ENCODE peak calls at places on chromosomes 13 and 19, in ten cellular contexts. V is AG09309, D is lower leg skin, C is GM23338, A is HFF-Myc, O is suprapubic skin, R is fibroblast of mammary gland, X is pancreas, Q is heart left ventricle, T is upper lobe of right lung. L is an unnamed sample.

GRCh38 chr19:9941236-9941635 is 4.9 kb upstream of the OLFM2 start:
- DNase-seq in V (no peak), D (no peak), C (no peak), A (no peak), O (no peak), R (peak), X (no peak), Q (no peak), T (no peak), L (no peak)

GRCh38 chr13:97384366-97384765 is 49.6 kb upstream of the RAP2A start:
- DNase-seq in V (no peak), D (no peak), C (no peak), A (no peak), O (no peak), R (no peak), X (no peak), Q (no peak), T (no peak), L (no peak)

GRCh38 chr19:33297401-33298145 is 4.8 kb downstream of the CEBPA start:
- DNase-seq in V (no peak), D (no peak), C (no peak), A (no peak), O (peak), R (no peak), X (no peak), Q (no peak), T (peak), L (no peak)

GRCh38 chr19:3145909-3146676 is 10.3 kb downstream of the GNA15 start:
- DNase-seq in V (no peak), D (no peak), C (no peak), A (no peak), O (no peak), R (no peak), X (no peak), Q (peak), T (peak), L (no peak)

GRCh38 chr19:7426986-7427385 is 61.8 kb downstream of the PEX11G start:
- DNase-seq in V (no peak), D (no peak), C (no peak), A (no peak), O (no peak), R (no peak), X (no peak), Q (no peak), T (no peak), L (no peak)

GRCh38 chr19:43662487-43662886 is 7.5 kb downstream of the PLAUR start:
- DNase-seq in V (no peak), D (no peak), C (peak), A (no peak), O (no peak), R (peak), X (no peak), Q (no peak), T (no peak), L (no peak)

GRCh38 chr19:51242881-51243280 is 8.0 kb upstream of the SIGLECL1 start:
- DNase-seq in V (no peak), D (no peak), C (no peak), A (no peak), O (no peak), R (no peak), X (no peak), Q (no peak), T (no peak), L (no peak)

GRCh38 chr19:4518345-4519171 is at the start of gene PLIN4:
- DNase-seq in V (no peak), D (no peak), C (peak), A (no peak), O (no peak), R (peak), X (peak), Q (peak), T (no peak), L (peak)

GRCh38 chr13:30846844-30847243 is 59.2 kb upstream of the MEDAG start:
- DNase-seq in V (no peak), D (no peak), C (no peak), A (no peak), O (no peak), R (no peak), X (no peak), Q (no peak), T (no peak), L (no peak)

GRCh38 chr13:24038405-24038804 is 122.1 kb upstream of the SPATA13 start:
- DNase-seq in V (no peak), D (no peak), C (no peak), A (peak), O (no peak), R (peak), X (no peak), Q (no peak), T (no peak), L (no peak)

GRCh38 chr19:49272204-49272603 is 52.8 kb downstream of the SLC6A16 start:
- DNase-seq in V (peak), D (no peak), C (no peak), A (peak), O (no peak), R (peak), X (no peak), Q (no peak), T (no peak), L (no peak)

GRCh38 chr13:22648325-22648758 is 532.4 kb upstream of the SGCG start:
- DNase-seq in V (no peak), D (no peak), C (peak), A (no peak), O (no peak), R (peak), X (no peak), Q (no peak), T (no peak), L (no peak)

GRCh38 chr19:42313096-42313839 is at the start of gene TMEM145:
- DNase-seq in V (no peak), D (no peak), C (peak), A (no peak), O (no peak), R (peak), X (peak), Q (peak), T (no peak), L (no peak)

GRCh38 chr19:15324791-15325519 is 7.4 kb downstream of the BRD4 start:
- DNase-seq in V (no peak), D (no peak), C (no peak), A (no peak), O (no peak), R (no peak), X (peak), Q (peak), T (peak), L (no peak)

GRCh38 chr13:91722267-91722884 is 324.0 kb downstream of the GPC5 start:
- DNase-seq in V (no peak), D (no peak), C (peak), A (no peak), O (no peak), R (peak), X (no peak), Q (no peak), T (no peak), L (no peak)

GRCh38 chr19:43526884-43527859 is at the start of gene ETHE1:
- DNase-seq in V (no peak), D (peak), C (peak), A (no peak), O (peak), R (peak), X (peak), Q (peak), T (peak), L (peak)

GRCh38 chr19:7176792-7177191 is 107.3 kb downstream of the ZNF557 start:
- DNase-seq in V (no peak), D (no peak), C (no peak), A (no peak), O (no peak), R (no peak), X (no peak), Q (no peak), T (no peak), L (no peak)

GRCh38 chr19:46654621-46655152 is 6.3 kb downstream of the DACT3 start:
- DNase-seq in V (no peak), D (no peak), C (peak), A (no peak), O (no peak), R (no peak), X (no peak), Q (peak), T (no peak), L (no peak)
- TF ChIP-seq CTCF in V (no peak), D (no peak), C (no peak), A (no peak), O (no peak), R (no peak), X (no peak), Q (no peak), T (no peak), L (no peak)

GRCh38 chr19:35741216-35741541 is 1.1 kb downstream of the IGFLR1 start:
- DNase-seq in V (no peak), D (no peak), C (no peak), A (no peak), O (no peak), R (no peak), X (no peak), Q (no peak), T (no peak), L (no peak)
- TF ChIP-seq CTCF in V (no peak), D (no peak), C (peak), A (no peak), O (no peak), R (no peak), X (no peak), Q (no peak), T (no peak), L (no peak)

GRCh38 chr13:37640499-37640898 is 41.9 kb upstream of the POSTN start:
- DNase-seq in V (peak), D (no peak), C (peak), A (peak), O (no peak), R (peak), X (no peak), Q (no peak), T (no peak), L (no peak)
- TF ChIP-seq CTCF in V (peak), D (no peak), C (peak), A (peak), O (no peak), R (peak), X (no peak), Q (peak), T (peak), L (peak)

GRCh38 chr13:79972066-79972569 is 368.8 kb downstream of the SPRY2 start:
- DNase-seq in V (no peak), D (no peak), C (no peak), A (no peak), O (no peak), R (no peak), X (no peak), Q (no peak), T (no peak), L (no peak)

DNA sequence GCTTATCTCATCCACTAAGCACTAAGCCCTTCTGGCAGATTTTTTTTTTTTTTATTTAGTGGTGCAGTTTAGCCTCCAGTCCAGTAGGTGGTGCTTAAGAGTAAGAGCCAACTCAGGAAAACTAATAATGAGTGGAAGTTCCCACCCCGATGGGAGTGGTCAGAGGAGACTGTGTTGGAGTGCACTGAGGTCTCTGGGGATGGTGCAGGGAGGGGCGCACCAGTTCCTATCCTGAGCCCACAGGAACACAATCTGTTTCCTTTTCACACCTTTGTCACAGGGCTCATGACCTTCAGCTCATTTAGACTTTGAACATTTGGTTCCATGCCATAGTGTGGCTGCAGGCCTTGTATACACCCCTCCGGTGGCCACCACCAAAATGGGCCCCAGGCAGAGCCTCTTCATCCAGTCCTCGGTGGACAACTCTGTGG is 367.4 kb downstream of the SPRY2 start:
- DNase-seq in V (no peak), D (no peak), C (peak), A (no peak), O (no peak), R (peak), X (no peak), Q (peak), T (no peak), L (no peak)
- TF ChIP-seq CTCF in V (peak), D (no peak), C (peak), A (peak), O (peak), R (peak), X (peak), Q (peak), T (peak), L (peak)

GRCh38 chr13:50940509-50940908 is 30.9 kb downstream of the RNASEH2B start:
- DNase-seq in V (no peak), D (no peak), C (no peak), A (no peak), O (no peak), R (no peak), X (no peak), Q (no peak), T (no peak), L (no peak)
- TF ChIP-seq CTCF in V (no peak), D (no peak), C (no peak), A (no peak), O (no peak), R (no peak), X (no peak), Q (no peak), T (no peak), L (no peak)

DNA sequence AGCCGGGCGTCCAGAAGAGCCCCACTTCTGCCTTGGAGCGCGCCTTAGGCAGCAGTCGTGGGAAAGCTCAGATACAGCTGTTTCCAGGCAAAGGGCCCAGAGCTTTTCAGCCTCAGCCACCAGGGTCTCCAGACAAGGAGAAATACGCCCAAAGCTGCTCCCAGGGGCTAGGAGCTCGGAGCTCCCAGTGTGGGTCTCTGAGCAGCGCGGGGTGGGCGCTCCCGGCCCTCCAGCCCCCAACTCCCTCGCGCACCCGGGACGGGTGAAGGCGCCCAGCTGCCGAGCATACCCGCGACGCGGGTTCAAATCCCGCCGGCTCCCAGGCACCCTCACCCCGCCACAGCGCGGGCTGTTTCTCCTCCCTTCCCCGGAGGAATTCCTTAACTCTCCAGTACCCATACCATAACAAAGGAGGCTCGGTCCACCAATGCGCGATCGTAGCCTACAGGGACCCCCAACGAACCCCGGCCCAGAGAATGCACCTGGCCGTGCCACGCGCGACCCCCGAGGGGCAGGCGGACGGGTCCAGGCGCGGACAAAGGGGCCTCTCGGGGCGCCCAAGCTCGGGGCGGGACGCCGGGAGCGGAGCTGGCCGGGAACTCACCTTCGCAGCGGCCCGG is 507 bp downstream of the COL4A1 start:
- DNase-seq in V (no peak), D (peak), C (peak), A (no peak), O (peak), R (peak), X (no peak), Q (no peak), T (no peak), L (no peak)
- TF ChIP-seq CTCF in V (no peak), D (no peak), C (no peak), A (no peak), O (no peak), R (no peak), X (no peak), Q (no peak), T (no peak), L (no peak)

GRCh38 chr19:29259153-29259552 is 46.2 kb upstream of the UQCRFS1 start:
- DNase-seq in V (no peak), D (peak), C (peak), A (no peak), O (no peak), R (peak), X (no peak), Q (no peak), T (no peak), L (no peak)

GRCh38 chr19:29259867-29260281 is 46.9 kb upstream of the UQCRFS1 start:
- DNase-seq in V (no peak), D (peak), C (no peak), A (no peak), O (no peak), R (no peak), X (no peak), Q (no peak), T (no peak), L (no peak)

GRCh38 chr19:29262085-29262484 is 49.1 kb upstream of the UQCRFS1 start:
- DNase-seq in V (no peak), D (no peak), C (no peak), A (no peak), O (no peak), R (no peak), X (no peak), Q (no peak), T (no peak), L (no peak)

GRCh38 chr19:29263305-29264080 is 50.5 kb upstream of the UQCRFS1 start:
- DNase-seq in V (no peak), D (peak), C (peak), A (peak), O (no peak), R (peak), X (peak), Q (no peak), T (no peak), L (no peak)

GRCh38 chr19:29260477-29261317 is 47.7 kb upstream of the UQCRFS1 start:
- DNase-seq in V (no peak), D (peak), C (peak), A (no peak), O (no peak), R (peak), X (no peak), Q (no peak), T (no peak), L (no peak)
- TF ChIP-seq CTCF in V (peak), D (no peak), C (peak), A (peak), O (no peak), R (peak), X (no peak), Q (peak), T (peak), L (no peak)

GRCh38 chr13:79018166-79018565 is 359.2 kb upstream of the OBI1 start:
- DNase-seq in V (no peak), D (no peak), C (no peak), A (no peak), O (no peak), R (no peak), X (no peak), Q (no peak), T (no peak), L (no peak)
- TF ChIP-seq CTCF in V (no peak), D (no peak), C (no peak), A (no peak), O (no peak), R (no peak), X (no peak), Q (no peak), T (no peak), L (no peak)

DNA sequence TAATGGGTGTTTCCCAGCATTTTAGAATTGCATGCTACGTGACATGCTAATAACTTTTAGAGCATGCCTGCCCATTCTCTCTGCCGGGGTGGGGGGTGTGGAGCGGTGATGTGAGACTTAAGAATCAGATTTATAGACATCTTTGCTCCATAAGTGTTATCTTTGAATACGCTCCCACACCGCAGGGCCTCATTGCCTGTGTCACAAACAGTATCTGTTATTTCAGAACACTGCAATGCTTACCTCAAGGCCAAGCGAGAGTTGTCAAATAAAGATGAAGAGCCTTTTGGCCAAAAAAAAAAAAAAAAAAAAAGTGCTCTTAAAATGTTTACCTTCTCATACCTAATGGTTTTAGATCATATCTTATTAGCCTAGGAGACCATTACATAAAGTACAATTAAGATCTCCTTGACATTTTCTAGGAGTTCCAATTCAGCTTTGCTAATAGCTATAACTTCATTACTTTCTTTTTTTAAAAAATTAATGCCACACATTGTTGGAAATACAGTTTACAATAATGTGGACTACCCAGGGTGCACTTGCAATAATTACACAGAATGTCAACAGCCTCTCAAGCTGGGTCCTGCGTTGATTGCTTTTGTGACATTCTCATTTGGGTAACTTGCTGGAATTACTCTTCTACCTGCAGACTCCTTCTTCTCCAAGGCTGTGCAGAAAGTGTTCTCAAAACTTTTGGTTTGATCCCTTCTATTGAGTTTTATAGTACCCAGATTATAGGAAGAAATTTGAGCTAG is 525.3 kb downstream of the KLF12 start:
- DNase-seq in V (no peak), D (no peak), C (no peak), A (no peak), O (no peak), R (no peak), X (no peak), Q (no peak), T (no peak), L (no peak)
- TF ChIP-seq CTCF in V (no peak), D (no peak), C (no peak), A (no peak), O (no peak), R (no peak), X (no peak), Q (no peak), T (no peak), L (no peak)

L was measured in ascending aorta.